ENCODE peak calls at places on chromosomes 3 and 15, in seven cellular contexts. I is posterior vena cava, G is neuronal stem cell, Q is T-helper 17 cell, L is osteocyte, F is OCI-LY7, P is H54. C is an unnamed sample.

GRCh38 chr3:195760345-195760983 is 39.7 kb downstream of the MUC20 start:
- DNase-seq in I (peak), G (no peak), Q (no peak), L (no peak), F (no peak), P (no peak), C (peak)

GRCh38 chr3:861721-862120 is 231.1 kb upstream of the CNTN6 start:
- DNase-seq in I (no peak), G (no peak), Q (no peak), L (no peak), F (no peak), P (no peak), C (no peak)

GRCh38 chr15:53844634-53845033 is 85.2 kb upstream of the WDR72 start:
- DNase-seq in I (no peak), G (no peak), Q (no peak), L (no peak), F (no peak), P (no peak), C (no peak)

GRCh38 chr3:90069748-90070147 is 962.3 kb downstream of the EPHA3 start:
- DNase-seq in I (no peak), G (no peak), Q (no peak), L (no peak), F (no peak), P (no peak), C (no peak)

GRCh38 chr15:66570327-66570726 is 4.5 kb upstream of the LCTL start:
- DNase-seq in I (peak), G (no peak), Q (no peak), L (no peak), F (no peak), P (no peak), C (no peak)

GRCh38 chr3:12990306-12990705 is 82.9 kb downstream of the IQSEC1 start:
- DNase-seq in I (peak), G (no peak), Q (no peak), L (no peak), F (no peak), P (no peak), C (no peak)

GRCh38 chr3:152556731-152557254 is 278.1 kb upstream of the P2RY1 start:
- DNase-seq in I (no peak), G (no peak), Q (no peak), L (no peak), F (no peak), P (peak), C (no peak)

GRCh38 chr15:41882689-41883483 is 11.0 kb downstream of the SPTBN5 start:
- DNase-seq in I (no peak), G (no peak), Q (no peak), L (no peak), F (peak), P (no peak), C (no peak)

GRCh38 chr3:41575754-41576153 is 376.4 kb downstream of the CTNNB1 start:
- DNase-seq in I (no peak), G (no peak), Q (no peak), L (no peak), F (no peak), P (no peak), C (peak)

GRCh38 chr15:74653426-74654082 is 37.9 kb downstream of the CLK3 start:
- DNase-seq in I (no peak), G (no peak), Q (no peak), L (no peak), F (peak), P (peak), C (no peak)

GRCh38 chr3:1235526-1236120 is 142.8 kb downstream of the CNTN6 start:
- DNase-seq in I (no peak), G (no peak), Q (no peak), L (no peak), F (no peak), P (no peak), C (no peak)

GRCh38 chr3:40313975-40314860 is 4.7 kb downstream of the EIF1B start:
- DNase-seq in I (no peak), G (no peak), Q (no peak), L (no peak), F (no peak), P (no peak), C (peak)

GRCh38 chr3:188546835-188547670 is 393.1 kb downstream of the LPP start:
- DNase-seq in I (no peak), G (no peak), Q (no peak), L (no peak), F (no peak), P (no peak), C (no peak)

GRCh38 chr15:83144771-83145170 is 37.3 kb downstream of the TM6SF1 start:
- DNase-seq in I (no peak), G (no peak), Q (no peak), L (no peak), F (no peak), P (no peak), C (no peak)

GRCh38 chr15:72184165-72184811 is 13.3 kb downstream of the GRAMD2A start:
- DNase-seq in I (peak), G (peak), Q (no peak), L (no peak), F (no peak), P (no peak), C (no peak)

GRCh38 chr3:99962703-99963102 is 145.0 kb downstream of the CMSS1 start:
- DNase-seq in I (no peak), G (no peak), Q (no peak), L (no peak), F (no peak), P (no peak), C (no peak)

GRCh38 chr15:51735611-51736010 is 1.8 kb downstream of the LYSMD2 start:
- DNase-seq in I (no peak), G (no peak), Q (no peak), L (no peak), F (no peak), P (no peak), C (no peak)

GRCh38 chr3:151925876-151926275 is 52.4 kb downstream of the SUCNR1 start:
- DNase-seq in I (no peak), G (no peak), Q (no peak), L (no peak), F (no peak), P (peak), C (no peak)

GRCh38 chr3:172156309-172156998 is 117.1 kb downstream of the FNDC3B start:
- DNase-seq in I (no peak), G (no peak), Q (no peak), L (no peak), F (no peak), P (no peak), C (no peak)

GRCh38 chr15:65421360-65422215 is 1.2 kb downstream of the IGDCC4 start:
- DNase-seq in I (peak), G (peak), Q (no peak), L (peak), F (no peak), P (no peak), C (peak)

GRCh38 chr3:12227833-12228232 is 61.0 kb upstream of the PPARG start:
- DNase-seq in I (no peak), G (no peak), Q (no peak), L (no peak), F (no peak), P (no peak), C (no peak)

C was measured in midbrain.